ENCODE peak calls at places on chromosomes 1 and 21, in five cellular contexts. H is CD8-positive, alpha-beta T cell; N is tibial nerve; W is fibroblast of lung; B is dorsolateral prefrontal cortex. G is an unnamed sample.

GRCh38 chr1:36438715-36439114 is 11.5 kb downstream of the OSCP1 start:
- DNase-seq in H (no peak), N (no peak), W (no peak), B (no peak), G (no peak)

GRCh38 chr1:239457491-239458488 is 71.4 kb downstream of the CHRM3 start:
- DNase-seq in H (no peak), N (no peak), W (peak), B (no peak), G (no peak)

GRCh38 chr1:244801246-244801645 is 34.2 kb upstream of the COX20 start:
- DNase-seq in H (peak), N (no peak), W (peak), B (peak), G (no peak)

GRCh38 chr1:87686671-87687070 is 358.0 kb downstream of the LMO4 start:
- DNase-seq in H (no peak), N (no peak), W (no peak), B (no peak), G (no peak)

GRCh38 chr1:222288056-222288455 is 259.8 kb downstream of the HHIPL2 start:
- DNase-seq in H (no peak), N (no peak), W (no peak), B (no peak), G (no peak)

GRCh38 chr1:218350022-218350525 is 4.9 kb downstream of the TGFB2 start:
- DNase-seq in H (no peak), N (no peak), W (peak), B (no peak), G (no peak)

GRCh38 chr1:179177182-179177581 is 52.3 kb downstream of the ABL2 start:
- DNase-seq in H (no peak), N (no peak), W (peak), B (no peak), G (peak)

GRCh38 chr1:78145105-78145580 is 99.4 kb downstream of the GIPC2 start:
- DNase-seq in H (no peak), N (peak), W (peak), B (peak), G (peak)

GRCh38 chr1:75338974-75339483 is 204.8 kb downstream of the LHX8 start:
- DNase-seq in H (no peak), N (no peak), W (peak), B (no peak), G (no peak)

GRCh38 chr1:152964536-152964935 is 5.9 kb upstream of the SPRR4 start:
- DNase-seq in H (no peak), N (no peak), W (no peak), B (no peak), G (no peak)

GRCh38 chr1:65050735-65051134 is 84.4 kb upstream of the JAK1 start:
- DNase-seq in H (no peak), N (no peak), W (no peak), B (no peak), G (no peak)

GRCh38 chr1:152959273-152959672 is 11.2 kb upstream of the SPRR4 start:
- DNase-seq in H (no peak), N (no peak), W (no peak), B (no peak), G (no peak)

GRCh38 chr1:159918918-159919195 is 6.5 kb downstream of the TAGLN2 start:
- DNase-seq in H (no peak), N (no peak), W (no peak), B (no peak), G (no peak)

GRCh38 chr1:212595787-212596714 is 12.5 kb upstream of the ATF3 start:
- DNase-seq in H (peak), N (no peak), W (peak), B (no peak), G (no peak)

GRCh38 chr1:108050911-108051624 is 86.1 kb upstream of the VAV3 start:
- DNase-seq in H (peak), N (no peak), W (peak), B (no peak), G (peak)

GRCh38 chr1:108645479-108646184 is 15.3 kb downstream of the HENMT1 start:
- DNase-seq in H (peak), N (no peak), W (no peak), B (no peak), G (no peak)

GRCh38 chr1:46619656-46620055 is 3.0 kb upstream of the MOB3C start:
- DNase-seq in H (no peak), N (no peak), W (no peak), B (no peak), G (no peak)

GRCh38 chr21:41902946-41903345 is 23.8 kb upstream of the PRDM15 start:
- DNase-seq in H (no peak), N (no peak), W (no peak), B (no peak), G (no peak)

GRCh38 chr1:53593758-53594380 is 134.7 kb downstream of the DMRTB1 start:
- DNase-seq in H (no peak), N (no peak), W (no peak), B (no peak), G (no peak)

GRCh38 chr1:168783831-168784230 is 54.8 kb upstream of the DPT start:
- DNase-seq in H (no peak), N (no peak), W (peak), B (no peak), G (no peak)

GRCh38 chr1:46747683-46748288 is 28.9 kb upstream of the EFCAB14 start:
- DNase-seq in H (no peak), N (no peak), W (peak), B (peak), G (peak)

GRCh38 chr1:205325334-205325884 is 3.9 kb upstream of the NUAK2 start:
- DNase-seq in H (no peak), N (no peak), W (peak), B (peak), G (no peak)

GRCh38 chr1:218350909-218351616 is 5.9 kb downstream of the TGFB2 start:
- DNase-seq in H (no peak), N (no peak), W (peak), B (no peak), G (no peak)

GRCh38 chr1:148379697-148380096 is 103.4 kb downstream of the PPIAL4G start:
- DNase-seq in H (no peak), N (no peak), W (no peak), B (no peak), G (no peak)

GRCh38 chr1:163258181-163258580 is 55.5 kb upstream of the RGS5 start:
- DNase-seq in H (no peak), N (no peak), W (peak), B (no peak), G (no peak)

GRCh38 chr1:51220548-51220947 is 15.5 kb upstream of the RNF11 start:
- DNase-seq in H (no peak), N (no peak), W (no peak), B (no peak), G (no peak)

GRCh38 chr1:36109041-36109679 is 15.9 kb downstream of the COL8A2 start:
- DNase-seq in H (peak), N (no peak), W (peak), B (no peak), G (no peak)

GRCh38 chr1:110170726-110171125 is 20.4 kb downstream of the SLC6A17 start:
- DNase-seq in H (no peak), N (no peak), W (no peak), B (no peak), G (no peak)

GRCh38 chr1:197725044-197725443 is 50.2 kb downstream of the DENND1B start:
- DNase-seq in H (no peak), N (no peak), W (peak), B (no peak), G (no peak)

GRCh38 chr1:236980673-236981072 is 23.6 kb downstream of the MT1HL1 start:
- DNase-seq in H (no peak), N (no peak), W (no peak), B (no peak), G (no peak)

GRCh38 chr21:31509108-31510017 is 150.1 kb upstream of the SOD1 start:
- DNase-seq in H (peak), N (no peak), W (peak), B (no peak), G (no peak)

GRCh38 chr1:85502625-85503083 is 37.7 kb upstream of the DDAH1 start:
- DNase-seq in H (no peak), N (peak), W (peak), B (no peak), G (no peak)

GRCh38 chr1:65958561-65959350 is 166.1 kb downstream of the PDE4B start:
- DNase-seq in H (no peak), N (no peak), W (peak), B (peak), G (no peak)

DNA sequence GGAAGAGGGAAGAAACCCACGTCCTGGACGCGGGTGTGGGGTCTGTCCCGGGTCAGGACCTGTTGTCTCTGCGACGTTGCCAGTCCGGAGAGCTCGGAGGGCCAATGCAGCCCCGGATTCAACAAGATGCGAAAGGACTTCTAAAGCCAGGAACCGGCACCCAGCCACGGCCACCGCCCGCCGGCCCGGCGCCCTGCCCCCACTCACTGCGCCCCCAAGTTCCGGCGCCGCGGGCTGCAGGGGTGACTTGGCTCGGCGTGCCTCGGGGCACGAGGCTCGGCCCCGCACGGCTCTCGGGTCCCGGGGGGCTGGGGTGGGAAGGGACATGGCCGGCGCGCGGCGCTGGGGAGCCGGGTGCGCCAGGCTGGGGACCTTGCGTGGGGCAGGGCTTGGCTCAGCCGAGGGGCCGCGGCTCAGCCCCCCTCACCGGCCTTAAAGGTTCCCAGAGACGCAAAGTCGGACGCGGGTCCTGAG is 51.8 kb upstream of the H6PD start:
- DNase-seq in H (no peak), N (no peak), W (no peak), B (no peak), G (no peak)
- H3K27ac ChIP-seq in H (no peak), N (peak), W (peak), B (peak), G (peak)

GRCh38 chr1:1170215-1170890 is 3.3 kb upstream of the TTLL10 start:
- DNase-seq in H (no peak), N (no peak), W (no peak), B (no peak), G (no peak)
- H3K27ac ChIP-seq in H (no peak), N (no peak), W (no peak), B (no peak), G (no peak)

DNA sequence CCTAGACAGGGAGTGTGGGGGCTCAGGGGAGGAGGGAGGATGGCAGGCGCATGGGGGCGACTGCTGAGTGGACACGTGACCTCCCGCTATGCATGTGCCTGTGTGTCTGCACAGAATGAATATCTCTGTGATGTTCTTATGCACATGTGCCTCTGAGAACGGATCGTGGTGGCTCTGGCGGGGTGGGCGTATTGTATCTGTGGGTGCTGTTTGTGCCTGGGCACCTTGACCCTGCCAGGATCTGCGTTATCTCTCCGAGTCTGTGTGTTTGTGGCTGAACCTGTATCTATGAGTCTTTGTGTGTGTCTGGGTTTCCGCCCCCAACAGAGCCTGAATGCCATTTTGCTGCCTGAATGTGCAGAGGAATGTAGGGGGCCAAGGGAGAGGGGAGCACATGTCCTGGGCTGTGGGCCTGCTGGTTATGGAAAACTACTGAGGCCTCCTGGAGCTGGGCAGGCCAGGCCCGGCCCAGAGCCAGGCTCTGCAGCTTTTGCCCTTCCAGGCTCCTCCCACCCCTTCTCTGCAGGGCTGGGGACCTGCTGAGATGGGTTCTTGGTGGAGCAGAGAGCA is 102.5 kb downstream of the EBNA1BP2 start:
- DNase-seq in H (no peak), N (no peak), W (peak), B (no peak), G (no peak)
- H3K27ac ChIP-seq in H (no peak), N (peak), W (no peak), B (peak), G (no peak)

DNA sequence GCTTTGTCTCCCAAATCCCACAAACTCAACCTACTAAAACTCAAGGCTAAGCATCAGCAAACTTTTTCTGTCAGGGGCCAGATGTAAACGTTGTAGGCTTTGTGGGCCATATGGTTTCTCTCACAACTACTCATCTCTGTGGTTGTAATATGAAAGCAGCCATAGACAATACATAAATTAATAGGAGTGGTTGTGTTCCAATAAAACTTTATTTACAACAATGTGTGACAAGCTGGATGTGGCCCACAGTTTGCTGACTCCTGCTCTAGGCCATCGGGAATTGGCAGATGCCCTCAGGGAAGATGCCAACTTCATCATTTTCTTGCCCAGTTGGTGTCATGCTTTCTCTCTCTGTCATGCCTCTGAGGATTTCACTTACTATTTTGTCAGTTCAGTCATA is 17.5 kb upstream of the ERRFI1 start:
- DNase-seq in H (no peak), N (no peak), W (no peak), B (no peak), G (no peak)
- H3K27ac ChIP-seq in H (no peak), N (no peak), W (no peak), B (no peak), G (no peak)

DNA sequence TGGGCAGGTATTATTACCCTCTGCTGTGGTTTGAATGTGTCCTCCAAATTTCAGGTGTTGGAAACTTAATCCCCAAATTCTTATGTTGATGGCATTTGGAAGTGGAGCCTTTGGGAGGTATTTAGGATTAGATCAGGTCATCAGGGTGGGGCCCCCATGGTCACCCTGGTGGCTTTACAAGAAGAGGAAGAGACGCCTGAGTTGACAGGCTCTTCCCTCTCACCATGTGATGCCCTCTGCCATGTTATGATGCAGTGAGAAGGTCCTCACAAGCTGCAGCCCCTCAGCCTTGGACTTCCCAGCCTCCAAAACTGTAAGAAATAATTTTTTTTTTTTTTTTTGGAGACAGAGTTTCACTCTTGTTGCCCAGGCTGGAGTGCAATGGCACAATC is 8.8 kb upstream of the THEMIS2 start:
- DNase-seq in H (no peak), N (no peak), W (no peak), B (no peak), G (no peak)
- H3K27ac ChIP-seq in H (no peak), N (peak), W (peak), B (peak), G (no peak)

DNA sequence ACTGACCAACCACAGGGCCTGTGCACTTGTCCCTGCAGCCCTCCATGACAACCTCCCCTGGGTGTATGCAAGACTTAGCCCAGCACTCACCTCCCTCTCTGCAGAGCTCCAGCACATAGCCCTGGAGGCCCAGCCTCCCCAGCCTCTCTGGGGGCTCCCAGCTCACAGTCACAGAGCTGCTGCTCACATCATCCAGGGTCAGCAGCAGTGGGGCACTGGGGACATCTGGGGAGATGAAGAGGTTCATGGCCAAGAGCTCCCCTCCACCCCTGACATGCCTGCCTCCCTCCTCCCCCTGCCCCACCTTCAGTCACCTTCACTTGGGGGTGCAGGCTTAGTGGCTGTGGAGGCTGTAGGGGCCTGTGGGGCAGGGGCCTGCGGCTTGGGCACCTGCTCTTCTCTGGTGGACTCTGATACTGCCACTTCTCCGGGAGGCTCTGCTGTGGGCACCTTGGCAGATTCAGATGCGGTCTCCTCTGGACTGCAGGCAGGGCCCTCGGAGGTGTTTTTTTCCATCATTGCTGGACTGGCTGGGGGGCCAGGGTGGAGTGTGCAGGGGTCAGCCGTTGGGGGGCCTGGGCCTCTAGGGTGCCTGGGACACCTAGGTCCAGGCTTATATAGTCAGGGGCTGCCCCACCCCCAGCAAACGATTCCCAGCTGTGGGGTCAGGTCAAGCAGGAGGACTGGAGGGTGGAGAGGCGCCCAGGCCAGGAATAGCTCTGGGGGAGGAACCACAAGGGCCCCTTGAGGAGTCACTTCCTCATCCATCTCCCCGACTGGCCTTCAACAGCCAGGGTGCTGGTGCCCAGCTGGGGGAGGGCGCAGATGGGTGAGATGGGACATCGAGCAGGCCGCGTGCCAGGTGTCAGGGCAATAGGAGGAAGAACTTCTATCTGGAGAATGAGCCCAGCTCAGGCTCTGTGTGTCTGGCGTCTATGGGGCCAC is at the start of gene MYBPH:
- DNase-seq in H (no peak), N (no peak), W (no peak), B (no peak), G (peak)
- H3K27ac ChIP-seq in H (no peak), N (no peak), W (no peak), B (no peak), G (no peak)

GRCh38 chr1:210584439-210585113 is 255.9 kb downstream of the HHAT start:
- DNase-seq in H (peak), N (peak), W (peak), B (peak), G (peak)
- H3K27ac ChIP-seq in H (no peak), N (no peak), W (no peak), B (peak), G (no peak)